ENCODE peak calls at places on chromosomes 4 and X, in four cellular contexts. V is ovary, F is H54, U is endothelial cell of umbilical vein. M is an unnamed sample.

GRCh38 chrX:101206471-101206870 is 13.1 kb upstream of the DRP2 start:
- DNase-seq in V (no peak), U (peak; percentile 52), F (peak; percentile 9), M (peak; percentile 24)

GRCh38 chrX:39331062-39331704 is 529.9 kb downstream of the MID1IP1 start:
- DNase-seq in V (no peak), U (no peak), F (no peak), M (no peak)

GRCh38 chr4:80207172-80207583 is 9.9 kb downstream of the PRDM8 start:
- DNase-seq in U (no peak), F (no peak), V (no peak), M (no peak)

GRCh38 chr4:75327804-75328512 is 186.2 kb downstream of the RCHY1 start:
- DNase-seq in U (no peak), F (no peak), V (no peak), M (no peak)

GRCh38 chr4:61204353-61204752 is 4.2 kb downstream of the ADGRL3 start:
- DNase-seq in F (peak; percentile 39), V (no peak), U (no peak), M (no peak)

GRCh38 chrX:72478351-72478750 is 94.3 kb downstream of the HDAC8 start:
- DNase-seq in F (no peak), U (no peak), V (no peak), M (no peak)

GRCh38 chrX:19152762-19153161 is 30.5 kb upstream of the ADGRG2 start:
- DNase-seq in V (no peak), U (no peak), F (peak; percentile 9), M (no peak)

GRCh38 chr4:523601-524000 is 24.6 kb downstream of the PIGG start:
- DNase-seq in V (no peak), U (no peak), F (no peak), M (no peak)

GRCh38 chr4:40887690-40888089 is 137.9 kb downstream of the NSUN7 start:
- DNase-seq in U (no peak), V (no peak), F (no peak), M (no peak)

GRCh38 chrX:36898301-36898700 is 109.9 kb upstream of the FAM47C start:
- DNase-seq in F (no peak), V (no peak), U (peak; percentile 1), M (peak; percentile 0)

GRCh38 chr4:172706000-172706399 is 462.6 kb upstream of the GALNT7 start:
- DNase-seq in V (no peak), F (no peak), U (no peak), M (no peak)

GRCh38 chrX:116749943-116750342 is 287.2 kb upstream of the CT83 start:
- DNase-seq in U (no peak), F (no peak), V (no peak), M (no peak)

GRCh38 chr4:161148051-161148450 is 1015.7 kb downstream of the FSTL5 start:
- DNase-seq in V (no peak), U (no peak), F (no peak), M (no peak)

GRCh38 chr4:61149278-61149677 is 50.8 kb upstream of the ADGRL3 start:
- DNase-seq in U (no peak), F (no peak), V (no peak), M (no peak)

GRCh38 chr4:81648576-81649272 is 177.0 kb upstream of the RASGEF1B start:
- DNase-seq in U (no peak), V (no peak), F (no peak), M (no peak)

GRCh38 chr4:6225469-6225868 is 25.1 kb upstream of the JAKMIP1 start:
- DNase-seq in V (no peak), U (peak; percentile 11), F (peak; percentile 62), M (no peak)

GRCh38 chrX:117376460-117376859 is 740.1 kb downstream of the KLHL13 start:
- DNase-seq in F (no peak), U (no peak), V (no peak), M (no peak)

GRCh38 chrX:29561417-29561816 is 653.9 kb upstream of the MAGEB2 start:
- DNase-seq in U (no peak), F (no peak), V (no peak), M (no peak)

GRCh38 chr4:44684648-44685047 is 6.4 kb downstream of the GUF1 start:
- DNase-seq in F (no peak), U (no peak), V (no peak), M (no peak)

GRCh38 chr4:182839256-182839655 is 77.9 kb downstream of the DCTD start:
- DNase-seq in U (no peak), F (no peak), V (no peak), M (no peak)

GRCh38 chrX:43349363-43349762 is 306.7 kb upstream of the MAOA start:
- DNase-seq in U (peak; percentile 30), F (peak; percentile 0), V (no peak), M (peak; percentile 21)

GRCh38 chr4:141853091-141853734 is 216.8 kb downstream of the IL15 start:
- DNase-seq in V (no peak), F (no peak), U (no peak), M (no peak)

GRCh38 chrX:96906741-96907140 is 23.0 kb downstream of the RPA4 start:
- DNase-seq in U (peak; percentile 90), F (peak; percentile 0), V (no peak), M (no peak)

GRCh38 chr4:37891221-37892159 is 606 bp downstream of the TBC1D1 start:
- DNase-seq in F (no peak), U (peak; percentile 17), V (peak; percentile 30), M (no peak)

GRCh38 chr4:20618010-20618409 is 82.2 kb upstream of the PACRGL start:
- DNase-seq in V (peak; percentile 19), F (no peak), U (peak; percentile 51), M (no peak)

GRCh38 chr4:71229477-71230257 is 109.2 kb upstream of the SLC4A4 start:
- DNase-seq in V (no peak), F (no peak), U (peak; percentile 13), M (peak; percentile 2)

GRCh38 chrX:13285693-13286092 is 34.2 kb downstream of the ATXN3L start:
- DNase-seq in V (no peak), F (no peak), U (no peak), M (no peak)

GRCh38 chr4:112895785-112896184 is 153.7 kb upstream of the ANK2 start:
- DNase-seq in F (no peak), U (no peak), V (no peak), M (no peak)

GRCh38 chrX:96590403-96590802 is 94.2 kb upstream of the DIAPH2 start:
- DNase-seq in V (no peak), U (no peak), F (no peak), M (no peak)

GRCh38 chrX:113947548-113947947 is 636.3 kb upstream of the HTR2C start:
- DNase-seq in F (peak; percentile 0), V (no peak), U (no peak), M (peak; percentile 0)

GRCh38 chr4:148444296-148445070 is 2.3 kb upstream of the NR3C2 start:
- DNase-seq in V (peak; percentile 27), U (peak; percentile 51), F (no peak), M (no peak)

GRCh38 chr4:158769175-158769831 is 477 bp downstream of the FNIP2 start:
- DNase-seq in U (peak; percentile 40), F (no peak), V (peak; percentile 30), M (peak; percentile 79)

GRCh38 chrX:129790808-129791207 is 11.1 kb downstream of the SASH3 start:
- DNase-seq in V (no peak), F (no peak), U (no peak), M (no peak)

GRCh38 chr4:31674313-31674947 is 954.3 kb downstream of the PCDH7 start:
- DNase-seq in U (peak; percentile 44), F (no peak), V (no peak), M (peak; percentile 1)

GRCh38 chr4:2829933-2830451 is 13.7 kb upstream of the ADD1 start:
- DNase-seq in U (no peak), F (no peak), V (no peak), M (no peak)

GRCh38 chr4:101217353-101218031 is 129.8 kb downstream of the PPP3CA start:
- DNase-seq in V (no peak), F (no peak), U (peak; percentile 45), M (no peak)

GRCh38 chr4:165208322-165208652 is 926 bp downstream of the KLHL2 start:
- DNase-seq in U (no peak), V (no peak), F (no peak), M (no peak)

GRCh38 chr4:165209796-165210195 is 2.4 kb downstream of the KLHL2 start:
- DNase-seq in V (no peak), F (no peak), U (no peak), M (no peak)

GRCh38 chr4:165208741-165209388 is 1.5 kb downstream of the KLHL2 start:
- DNase-seq in U (peak; percentile 18), F (no peak), V (no peak), M (peak; percentile 16)

GRCh38 chr4:165207016-165207430 is 338 bp upstream of the KLHL2 start:
- DNase-seq in F (no peak), V (no peak), U (peak; percentile 72), M (peak; percentile 45)

GRCh38 chr4:165207431-165208321 is at the start of gene KLHL2:
- DNase-seq in V (peak; percentile 68), F (peak; percentile 49), U (peak; percentile 80), M (peak; percentile 87)
- TF ChIP-seq POLR2A in V (no peak), F (peak; percentile 49), U (peak; percentile 73), M (peak; percentile 60)

DNA sequence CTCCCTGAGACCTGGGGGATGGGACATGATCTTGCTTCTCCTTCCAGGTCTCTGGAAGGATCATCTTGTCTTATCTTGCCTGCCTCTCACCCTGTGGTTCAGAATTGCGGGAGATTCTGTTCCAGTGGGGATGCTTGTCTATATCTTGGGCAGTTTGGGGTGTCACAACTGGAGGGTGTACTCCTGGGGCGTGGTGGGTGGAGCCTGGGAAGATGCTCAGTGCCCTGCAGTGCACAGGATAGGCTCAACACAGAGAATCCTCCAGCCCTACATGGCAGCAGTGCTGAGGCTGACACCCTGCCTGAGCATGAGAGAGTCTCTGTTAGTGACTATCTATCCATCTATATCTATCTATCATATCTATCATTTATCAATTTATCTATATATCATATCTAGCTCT is 7.7 kb downstream of the P2RY8 start:
- DNase-seq in F (no peak), U (no peak), V (no peak), M (no peak)
- TF ChIP-seq POLR2A in F (no peak), U (no peak), V (no peak), M (no peak)

GRCh38 chrX:118974088-118974907 is at the start of gene LONRF3:
- DNase-seq in V (peak; percentile 73), F (no peak), U (peak; percentile 58), M (peak; percentile 15)
- TF ChIP-seq POLR2A in V (peak; percentile 93), F (no peak), U (no peak), M (no peak)

GRCh38 chrX:30652527-30653414 is 452 bp upstream of the GK start:
- DNase-seq in V (peak; percentile 91), U (peak; percentile 93), F (peak; percentile 50), M (peak; percentile 95)
- TF ChIP-seq POLR2A in V (no peak), U (peak; percentile 22), F (peak; percentile 38), M (peak; percentile 62)

DNA sequence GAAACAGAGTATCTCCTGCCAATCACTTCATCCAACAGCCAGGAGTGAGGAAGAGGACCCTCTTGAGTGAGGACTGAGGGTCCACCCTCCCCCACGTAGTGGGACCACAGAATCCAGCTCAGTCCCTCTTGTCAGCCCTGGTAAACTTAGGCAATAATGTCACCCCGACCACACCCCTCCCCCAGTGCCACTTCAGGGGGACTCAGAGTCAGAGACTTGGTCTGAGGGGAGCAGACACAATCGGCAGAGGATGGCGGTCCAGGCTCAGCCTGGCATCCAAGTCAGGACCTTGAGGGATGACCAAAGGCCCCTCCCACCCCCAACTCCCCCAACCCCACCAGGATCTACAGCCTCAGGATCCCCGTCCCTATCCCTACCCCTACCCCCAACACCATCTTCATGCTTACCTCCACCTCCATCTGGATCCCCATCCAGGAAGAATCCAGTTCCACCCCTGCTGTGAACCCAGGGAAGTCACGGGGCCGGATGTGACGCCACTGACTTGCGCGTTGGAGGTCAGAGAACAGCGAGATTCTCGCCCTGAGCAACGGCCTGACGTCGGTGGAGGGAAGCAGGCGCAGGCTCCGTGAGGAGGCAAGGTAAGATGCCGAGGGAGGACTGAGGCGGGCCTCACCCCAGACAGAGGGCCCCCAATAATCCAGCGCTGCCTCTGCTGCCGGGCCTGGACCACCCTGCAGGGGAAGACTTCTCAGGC is at the start of the genes CSAG1 and MAGEA12:
- DNase-seq in U (no peak), V (no peak), F (no peak), M (no peak)
- TF ChIP-seq POLR2A in U (no peak), V (no peak), F (no peak), M (no peak)